ENCODE peak calls at places on chromosomes 3 and 15, in eight cellular contexts. E, Z, X, U, B, V, K and P are unnamed samples. For H3K9me3 and H3K4me1, the result is how much of the 10 kb centered on the place peaks cover.

GRCh38 chr3:107846282-107846852 is 244.5 kb downstream of the CD47 start:
- DNase-seq in V (no peak), U (peak), Z (peak), B (peak), E (peak), X (peak), K (peak), P (peak)

GRCh38 chr3:73683706-73684105 is 59.0 kb upstream of the PDZRN3 start:
- DNase-seq in K (peak), E (no peak), B (no peak), Z (no peak), X (no peak), U (no peak), V (no peak), P (peak)

GRCh38 chr15:100863406-100864198 is 16.0 kb upstream of the ALDH1A3 start:
- DNase-seq in E (no peak), Z (peak), B (peak), K (no peak), V (no peak), X (peak), U (no peak), P (no peak)

GRCh38 chr3:36166477-36166876 is 213.8 kb upstream of the STAC start:
- DNase-seq in K (no peak), U (no peak), E (no peak), Z (no peak), B (no peak), X (no peak), V (no peak), P (no peak)

GRCh38 chr15:84681822-84682221 is 23.8 kb upstream of the NMB start:
- DNase-seq in U (no peak), V (peak), E (no peak), B (no peak), K (no peak), Z (no peak), X (no peak), P (no peak)

GRCh38 chr3:13785853-13786455 is 93.9 kb downstream of the WNT7A start:
- DNase-seq in E (no peak), V (no peak), U (no peak), Z (no peak), K (peak), X (no peak), B (no peak), P (no peak)

GRCh38 chr3:25572336-25572735 is 92.4 kb downstream of the TOP2B start:
- DNase-seq in K (no peak), X (no peak), V (no peak), E (no peak), B (no peak), U (no peak), Z (no peak), P (no peak)

GRCh38 chr3:142768338-142768737 is 44.5 kb downstream of the TRPC1 start:
- DNase-seq in B (no peak), Z (no peak), K (no peak), V (no peak), X (no peak), U (no peak), E (no peak), P (no peak)

GRCh38 chr3:197408177-197408957 is 110.0 kb upstream of the DLG1 start:
- DNase-seq in Z (no peak), U (no peak), E (no peak), B (no peak), X (no peak), K (peak), V (no peak), P (no peak)

GRCh38 chr3:95333826-95334225 is 1271.0 kb downstream of the NSUN3 start:
- DNase-seq in Z (no peak), K (no peak), B (no peak), X (no peak), E (no peak), U (no peak), V (no peak), P (no peak)

GRCh38 chr3:149247025-149247710 is 25.5 kb upstream of the CP start:
- DNase-seq in B (no peak), E (no peak), U (no peak), K (no peak), X (peak), Z (no peak), V (no peak), P (no peak)

GRCh38 chr3:78871048-78871447 is 896.8 kb downstream of the ROBO1 start:
- DNase-seq in B (no peak), E (no peak), V (no peak), K (no peak), Z (no peak), X (no peak), U (no peak), P (no peak)

GRCh38 chr3:160183375-160184076 is 41.7 kb upstream of the C3orf80 start:
- DNase-seq in V (no peak), E (no peak), B (no peak), X (no peak), K (no peak), U (no peak), Z (no peak), P (no peak)

GRCh38 chr3:65617787-65618186 is 420.9 kb downstream of the MAGI1 start:
- DNase-seq in X (no peak), B (no peak), K (no peak), Z (no peak), V (no peak), E (no peak), U (no peak), P (no peak)

GRCh38 chr15:47756872-47757271 is 39.6 kb downstream of the SEMA6D start:
- DNase-seq in E (no peak), B (no peak), V (no peak), X (peak), K (no peak), Z (peak), U (no peak), P (no peak)

GRCh38 chr3:58497074-58497473 is 5.2 kb downstream of the KCTD6 start:
- DNase-seq in B (no peak), Z (no peak), K (peak), E (no peak), U (peak), X (peak), V (no peak), P (peak)

GRCh38 chr15:91970142-91970541 is 116.6 kb downstream of the SLCO3A1 start:
- DNase-seq in K (no peak), E (peak), B (peak), X (peak), U (no peak), V (no peak), Z (peak), P (no peak)

GRCh38 chr3:124256156-124256555 is 264.2 kb upstream of the ROPN1 start:
- DNase-seq in V (no peak), B (no peak), E (no peak), X (no peak), K (no peak), U (no peak), Z (no peak), P (no peak)

GRCh38 chr15:80386151-80386550 is 18.0 kb upstream of the ARNT2 start:
- DNase-seq in B (no peak), X (no peak), U (no peak), E (no peak), V (no peak), Z (no peak), K (no peak), P (no peak)

GRCh38 chr3:31263897-31264296 is 268.8 kb upstream of the STT3B start:
- DNase-seq in E (no peak), Z (no peak), B (no peak), U (no peak), X (no peak), K (no peak), V (no peak), P (no peak)

GRCh38 chr3:17836092-17836491 is 93.7 kb upstream of the TBC1D5 start:
- DNase-seq in B (no peak), V (no peak), Z (no peak), U (no peak), E (no peak), K (no peak), X (no peak), P (no peak)

GRCh38 chr3:11563159-11563558 is 80.6 kb downstream of the VGLL4 start:
- DNase-seq in X (no peak), V (no peak), U (no peak), E (no peak), B (no peak), K (no peak), Z (no peak), P (no peak)

GRCh38 chr3:196111939-196112386 is 30.1 kb upstream of the TFRC start:
- DNase-seq in K (no peak), V (no peak), E (no peak), U (no peak), B (no peak), X (no peak), Z (no peak), P (no peak)

GRCh38 chr15:39692464-39693327 is 89.9 kb downstream of the FSIP1 start:
- DNase-seq in X (peak), V (no peak), K (peak), Z (no peak), B (no peak), E (no peak), U (peak), P (no peak)

GRCh38 chr3:139917226-139917785 is 17.7 kb upstream of the CLSTN2 start:
- DNase-seq in V (no peak), X (no peak), B (no peak), U (no peak), Z (no peak), K (no peak), E (no peak), P (no peak)

GRCh38 chr3:188881954-188882641 is 289.7 kb upstream of the TPRG1 start:
- DNase-seq in V (no peak), E (no peak), Z (no peak), K (no peak), X (peak), U (no peak), B (no peak), P (no peak)

GRCh38 chr3:171064461-171064860 is 37.9 kb upstream of the SLC2A2 start:
- DNase-seq in V (no peak), U (no peak), X (no peak), E (no peak), Z (no peak), B (no peak), K (no peak), P (no peak)

GRCh38 chr15:38652998-38653397 is 88.4 kb upstream of the RASGRP1 start:
- DNase-seq in E (no peak), V (peak), X (no peak), U (no peak), Z (no peak), B (no peak), K (no peak), P (no peak)

GRCh38 chr3:129077222-129077621 is 16.6 kb downstream of the GP9 start:
- DNase-seq in Z (no peak), V (no peak), B (no peak), X (peak), U (no peak), E (no peak), K (no peak), P (no peak)

GRCh38 chr3:37779289-37780152 is 82.2 kb upstream of the CTDSPL start:
- DNase-seq in X (peak), U (peak), E (no peak), K (peak), V (no peak), B (no peak), Z (no peak), P (peak)

GRCh38 chr3:194884649-194885315 is 199.1 kb downstream of the FAM43A start:
- DNase-seq in V (no peak), X (no peak), U (no peak), Z (peak), B (no peak), K (no peak), E (peak), P (no peak)

GRCh38 chr3:67595424-67595823 is 59.0 kb downstream of the SUCLG2 start:
- DNase-seq in X (no peak), V (no peak), B (no peak), U (no peak), K (no peak), E (no peak), Z (no peak), P (no peak)

GRCh38 chr15:62781081-62781497 is 261.5 kb upstream of the TPM1 start:
- DNase-seq in B (no peak), U (no peak), V (no peak), Z (no peak), K (peak), X (no peak), E (no peak), P (no peak)

GRCh38 chr3:139120336-139120971 is 75.8 kb upstream of the PRR23C start:
- DNase-seq in X (peak), U (no peak), E (peak), V (no peak), Z (no peak), B (no peak), K (no peak), P (no peak)

GRCh38 chr15:78090422-78090821 is 1.9 kb upstream of the SH2D7 start:
- DNase-seq in U (no peak), K (no peak), V (no peak), E (no peak), X (peak), Z (no peak), B (no peak), P (no peak)
- H3K9me3 ChIP-seq in U (under half), K (under half), V (under half), E (under half), X (under half), Z (under half), B (under half), P (under half)

GRCh38 chr15:90463381-90463780 is 66.3 kb upstream of the CRTC3 start:
- DNase-seq in Z (no peak), E (no peak), V (no peak), K (no peak), U (no peak), B (no peak), X (peak), P (no peak)
- H3K4me3 ChIP-seq in Z (no peak), E (no peak), V (no peak), K (no peak), U (no peak), B (no peak), X (no peak), P (no peak)

DNA sequence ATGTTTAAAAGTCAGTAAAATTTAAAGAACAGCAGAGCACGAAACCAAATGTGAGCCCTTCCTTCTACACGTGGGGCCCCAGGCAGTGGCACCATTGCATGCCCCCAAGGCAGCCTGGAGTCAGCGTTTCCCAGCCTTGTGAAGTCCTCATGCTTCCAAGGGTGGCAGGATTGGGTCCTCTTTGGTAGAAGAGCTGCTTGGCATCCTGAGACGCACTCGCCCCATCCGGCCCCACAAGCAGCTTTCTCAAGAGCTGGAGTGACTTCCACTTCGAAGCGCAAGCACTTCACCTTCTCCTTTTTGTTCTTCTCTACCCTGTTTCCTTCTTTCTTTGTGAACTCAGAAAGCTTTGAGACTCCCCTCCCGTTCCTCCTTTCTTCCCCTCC is 34.7 kb downstream of the ZNF710 start:
- DNase-seq in U (no peak), B (no peak), X (no peak), K (no peak), V (no peak), Z (peak), E (no peak), P (no peak)
- H3K4me1 ChIP-seq in U (under half), B (half or more), X (under half), K (half or more), V (under half), Z (half or more), E (under half), P (under half)

DNA sequence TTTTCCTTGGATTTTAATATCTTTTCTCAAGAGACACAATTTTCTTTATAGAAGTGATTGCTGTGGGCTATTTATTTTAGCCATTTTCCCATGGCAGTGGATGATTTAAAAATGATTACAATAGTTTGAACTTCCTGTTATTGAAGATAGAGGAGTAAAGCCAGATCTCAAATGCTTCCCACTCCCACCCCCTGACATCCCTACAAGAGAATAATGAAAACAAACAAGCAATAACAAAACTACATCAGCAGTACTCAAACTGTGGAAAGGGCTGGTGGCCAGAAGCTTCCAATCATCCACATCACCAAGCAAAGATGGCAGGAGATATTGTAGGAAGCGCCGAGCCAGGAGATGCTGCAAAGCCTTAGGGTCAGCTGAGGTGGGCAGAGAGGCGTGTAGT is 831.1 kb upstream of the NR2F2 start:
- DNase-seq in K (no peak), E (no peak), B (no peak), U (no peak), Z (no peak), X (no peak), V (no peak), P (no peak)
- H3K9me3 ChIP-seq in K (under half), E (under half), B (under half), U (under half), Z (under half), X (under half), V (under half), P (under half)

DNA sequence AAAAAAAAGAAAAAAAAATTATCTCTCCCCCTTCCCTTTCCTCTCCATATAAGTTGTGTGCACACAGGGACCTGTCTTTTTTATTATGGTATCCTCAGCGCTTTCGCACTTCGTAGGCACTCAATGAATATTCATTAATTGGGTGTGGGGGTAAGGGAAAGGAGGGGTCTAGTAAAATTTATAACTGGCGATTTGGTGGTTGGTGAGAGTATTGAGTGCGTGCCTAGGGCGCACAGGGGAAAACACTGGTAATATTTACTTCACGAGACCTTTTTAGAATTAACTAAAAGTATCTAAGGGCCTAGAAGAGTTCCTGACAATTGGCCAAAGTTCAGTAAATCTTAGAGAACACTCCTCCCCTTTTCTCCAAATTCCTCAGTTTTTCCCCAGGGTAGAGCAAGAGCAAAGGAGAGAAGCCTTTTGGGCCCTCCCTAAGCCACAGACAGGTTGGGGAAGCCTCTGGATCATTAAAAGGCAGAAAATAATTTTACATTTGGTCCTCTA is 25.7 kb downstream of the TYRO3 start:
- DNase-seq in U (no peak), Z (no peak), E (no peak), B (no peak), V (no peak), X (no peak), K (no peak), P (no peak)
- H3K4me3 ChIP-seq in U (no peak), Z (peak), E (peak), B (peak), V (no peak), X (no peak), K (peak), P (peak)